ENCODE peak calls at places on chromosomes 1 and 21, in nine cellular contexts. L, Z, M, S, O, B, U, V and D are unnamed samples.

GRCh38 chr1:92538048-92538412 is 51.3 kb upstream of the GFI1 start:
- DNase-seq in L (no peak), Z (no peak), M (no peak), S (peak), O (no peak), B (no peak), U (no peak), V (peak), D (no peak)

GRCh38 chr1:245683377-245683716 is 528.6 kb downstream of the KIF26B start:
- DNase-seq in L (no peak), Z (no peak), M (no peak), S (no peak), O (no peak), B (no peak), U (no peak), V (no peak), D (no peak)

GRCh38 chr1:234498448-234499118 is 19.6 kb upstream of the TARBP1 start:
- DNase-seq in L (no peak), Z (no peak), M (no peak), S (no peak), O (no peak), B (no peak), U (no peak), V (no peak), D (no peak)

GRCh38 chr1:40921522-40921921 is 58.0 kb upstream of the CTPS1 start:
- DNase-seq in L (no peak), Z (no peak), M (no peak), S (no peak), O (no peak), B (no peak), U (no peak), V (no peak), D (no peak)

GRCh38 chr1:176669782-176670181 is 206.8 kb downstream of the PAPPA2 start:
- DNase-seq in L (no peak), Z (no peak), M (no peak), S (no peak), O (no peak), B (no peak), U (no peak), V (no peak), D (no peak)

GRCh38 chr21:35014302-35015044 is 34.6 kb downstream of the RUNX1 start:
- DNase-seq in L (no peak), Z (no peak), M (no peak), S (no peak), O (no peak), B (no peak), U (no peak), V (peak), D (no peak)

GRCh38 chr1:235971571-235972315 is 93.1 kb downstream of the NID1 start:
- DNase-seq in L (peak), Z (peak), M (peak), S (peak), O (peak), B (peak), U (peak), V (peak), D (peak)

GRCh38 chr1:228316589-228317387 is 89.8 kb downstream of the TRIM11 start:
- DNase-seq in L (no peak), Z (peak), M (no peak), S (no peak), O (no peak), B (no peak), U (no peak), V (no peak), D (no peak)

GRCh38 chr1:24888971-24889670 is 41.0 kb downstream of the RUNX3 start:
- DNase-seq in L (no peak), Z (no peak), M (no peak), S (peak), O (no peak), B (no peak), U (no peak), V (peak), D (no peak)

GRCh38 chr1:162070825-162071224 is 1.3 kb downstream of the NOS1AP start:
- DNase-seq in L (no peak), Z (no peak), M (no peak), S (no peak), O (no peak), B (no peak), U (no peak), V (no peak), D (no peak)

GRCh38 chr1:202571719-202572339 is 138.4 kb downstream of the SYT2 start:
- DNase-seq in L (no peak), Z (no peak), M (no peak), S (peak), O (peak), B (no peak), U (no peak), V (peak), D (peak)

GRCh38 chr1:177092001-177092400 is 72.5 kb downstream of the ASTN1 start:
- DNase-seq in L (no peak), Z (no peak), M (no peak), S (no peak), O (no peak), B (no peak), U (no peak), V (peak), D (no peak)

GRCh38 chr1:213326666-213327317 is 275.8 kb downstream of the RPS6KC1 start:
- DNase-seq in L (no peak), Z (peak), M (no peak), S (peak), O (peak), B (no peak), U (peak), V (peak), D (no peak)

GRCh38 chr1:222974496-222974895 is 159.7 kb downstream of the DISP1 start:
- DNase-seq in L (no peak), Z (no peak), M (no peak), S (peak), O (peak), B (no peak), U (no peak), V (peak), D (no peak)

GRCh38 chr21:21631961-21632360 is 633.8 kb downstream of the NCAM2 start:
- DNase-seq in L (no peak), Z (no peak), M (peak), S (peak), O (peak), B (no peak), U (peak), V (no peak), D (no peak)

GRCh38 chr1:36834586-36834985 is 199.7 kb downstream of the GRIK3 start:
- DNase-seq in L (no peak), Z (no peak), M (peak), S (no peak), O (no peak), B (no peak), U (no peak), V (no peak), D (no peak)

GRCh38 chr21:31777857-31778256 is 45.9 kb upstream of the SCAF4 start:
- DNase-seq in L (no peak), Z (no peak), M (no peak), S (no peak), O (no peak), B (no peak), U (no peak), V (no peak), D (no peak)

GRCh38 chr1:181538836-181539235 is 55.5 kb downstream of the CACNA1E start:
- DNase-seq in L (no peak), Z (no peak), M (no peak), S (no peak), O (no peak), B (no peak), U (no peak), V (no peak), D (no peak)

GRCh38 chr21:35563885-35564451 is 496.4 kb downstream of the SETD4 start:
- DNase-seq in L (no peak), Z (no peak), M (peak), S (peak), O (peak), B (no peak), U (peak), V (peak), D (no peak)

GRCh38 chr21:31354122-31354521 is 10.1 kb upstream of the TIAM1 start:
- DNase-seq in L (no peak), Z (no peak), M (no peak), S (no peak), O (no peak), B (no peak), U (no peak), V (no peak), D (no peak)

GRCh38 chr1:168771104-168771630 is 42.2 kb upstream of the DPT start:
- DNase-seq in L (no peak), Z (no peak), M (no peak), S (no peak), O (no peak), B (no peak), U (no peak), V (no peak), D (no peak)

GRCh38 chr1:19765623-19766022 is 34.1 kb downstream of the TMCO4 start:
- DNase-seq in L (no peak), Z (no peak), M (no peak), S (peak), O (peak), B (no peak), U (no peak), V (peak), D (no peak)

GRCh38 chr1:112371770-112372169 is 24.2 kb upstream of the CTTNBP2NL start:
- DNase-seq in L (no peak), Z (no peak), M (no peak), S (no peak), O (no peak), B (no peak), U (no peak), V (peak), D (no peak)

GRCh38 chr1:100785399-100786082 is 66.0 kb downstream of the VCAM1 start:
- DNase-seq in L (no peak), Z (no peak), M (no peak), S (peak), O (peak), B (no peak), U (no peak), V (peak), D (no peak)

GRCh38 chr1:960371-961131 is at the start of gene KLHL17:
- DNase-seq in L (peak), Z (peak), M (peak), S (peak), O (peak), B (peak), U (peak), V (peak), D (peak)

GRCh38 chr21:19246018-19246417 is 842.4 kb upstream of the TMPRSS15 start:
- DNase-seq in L (no peak), Z (no peak), M (peak), S (no peak), O (no peak), B (no peak), U (no peak), V (no peak), D (no peak)

GRCh38 chr1:108830119-108831008 is 26.5 kb downstream of the AKNAD1 start:
- DNase-seq in L (no peak), Z (peak), M (peak), S (peak), O (peak), B (no peak), U (peak), V (peak), D (no peak)

GRCh38 chr1:54379481-54380284 is 26.5 kb downstream of the SSBP3 start:
- DNase-seq in L (no peak), Z (no peak), M (peak), S (no peak), O (no peak), B (no peak), U (peak), V (no peak), D (no peak)

GRCh38 chr1:201695607-201696006 is 133.3 kb upstream of the IPO9 start:
- DNase-seq in L (no peak), Z (no peak), M (no peak), S (no peak), O (no peak), B (no peak), U (no peak), V (no peak), D (no peak)

GRCh38 chr1:150259758-150260669 is 2.4 kb downstream of the CA14 start:
- DNase-seq in L (no peak), Z (peak), M (peak), S (no peak), O (peak), B (no peak), U (no peak), V (peak), D (no peak)

GRCh38 chr1:44408181-44409018 is 3.3 kb downstream of the RNF220 start:
- DNase-seq in L (no peak), Z (no peak), M (no peak), S (no peak), O (no peak), B (no peak), U (no peak), V (peak), D (peak)

GRCh38 chr21:33198346-33199135 is 31.2 kb upstream of the IFNAR2 start:
- DNase-seq in L (no peak), Z (peak), M (no peak), S (no peak), O (peak), B (no peak), U (peak), V (peak), D (no peak)

GRCh38 chr1:224503161-224504118 is 68.8 kb upstream of the WDR26 start:
- DNase-seq in L (no peak), Z (peak), M (peak), S (peak), O (peak), B (no peak), U (peak), V (peak), D (no peak)

GRCh38 chr1:7885513-7886298 is 32.8 kb upstream of the UTS2 start:
- DNase-seq in L (no peak), Z (peak), M (peak), S (no peak), O (no peak), B (no peak), U (no peak), V (no peak), D (no peak)

GRCh38 chr1:211518330-211519289 is 26.6 kb upstream of the RD3 start:
- DNase-seq in L (no peak), Z (no peak), M (no peak), S (no peak), O (no peak), B (no peak), U (no peak), V (no peak), D (no peak)

GRCh38 chr1:242427519-242427918 is 97.0 kb downstream of the PLD5 start:
- DNase-seq in L (no peak), Z (no peak), M (no peak), S (no peak), O (no peak), B (no peak), U (no peak), V (no peak), D (no peak)